ENCODE peak calls at places on chromosomes 16 and 17, in six cellular contexts. M is HCT116, T is HepG2, H is K562, N is SK-N-SH, K is GM12878. I is an unnamed sample.

GRCh38 chr16:48318630-48319029 is 66.6 kb downstream of the SIAH1 start:
- DNase-seq in M (no peak), H (no peak), T (no peak), K (peak; percentile 23), N (no peak), I (no peak)

GRCh38 chr17:16477255-16477654 is 14.7 kb downstream of the LRRC75A start:
- DNase-seq in N (no peak), M (peak; percentile 29), T (peak; percentile 38), K (no peak), H (no peak), I (no peak)

GRCh38 chr17:39623356-39623950 is 3.3 kb upstream of the PPP1R1B start:
- DNase-seq in H (peak; percentile 79), N (peak; percentile 89), T (peak; percentile 62), K (no peak), M (no peak), I (peak; percentile 81)

GRCh38 chr17:63434951-63435571 is 11.0 kb downstream of the CYB561 start:
- DNase-seq in K (no peak), M (peak; percentile 37), H (no peak), T (no peak), N (peak; percentile 69), I (peak; percentile 81)

GRCh38 chr16:12245088-12245922 is 268.8 kb downstream of the SNX29 start:
- DNase-seq in T (no peak), H (no peak), M (no peak), N (no peak), K (no peak), I (no peak)

GRCh38 chr17:39995438-39995837 is 14.8 kb downstream of the PSMD3 start:
- DNase-seq in T (no peak), K (no peak), M (no peak), N (no peak), H (no peak), I (no peak)

GRCh38 chr17:14092808-14093207 is 23.5 kb downstream of the COX10 start:
- DNase-seq in K (no peak), N (no peak), T (no peak), M (no peak), H (no peak), I (no peak)

GRCh38 chr16:16025214-16025968 is 76.0 kb downstream of the ABCC1 start:
- DNase-seq in T (no peak), H (no peak), K (no peak), M (no peak), N (no peak), I (no peak)

GRCh38 chr17:34009946-34010345 is 245.1 kb upstream of the CCL2 start:
- DNase-seq in K (no peak), T (no peak), M (no peak), N (no peak), H (no peak), I (no peak)
- TF ChIP-seq JUND in K (no peak), T (no peak), M (no peak), N (no peak), H (no peak), I (no peak)

GRCh38 chr17:49401971-49402491 is 12.7 kb downstream of the PHB1 start:
- DNase-seq in N (no peak), T (no peak), H (no peak), M (no peak), K (no peak), I (no peak)

GRCh38 chr17:49397586-49397985 is 17.1 kb downstream of the PHB1 start:
- DNase-seq in M (no peak), H (no peak), T (no peak), K (no peak), N (no peak), I (no peak)

GRCh38 chr17:49402706-49403105 is 12.0 kb downstream of the PHB1 start:
- DNase-seq in N (no peak), K (no peak), M (no peak), T (no peak), H (no peak), I (no peak)

GRCh38 chr17:49403514-49404289 is 11.0 kb downstream of the PHB1 start:
- DNase-seq in N (no peak), M (no peak), H (no peak), K (no peak), T (no peak), I (no peak)

DNA sequence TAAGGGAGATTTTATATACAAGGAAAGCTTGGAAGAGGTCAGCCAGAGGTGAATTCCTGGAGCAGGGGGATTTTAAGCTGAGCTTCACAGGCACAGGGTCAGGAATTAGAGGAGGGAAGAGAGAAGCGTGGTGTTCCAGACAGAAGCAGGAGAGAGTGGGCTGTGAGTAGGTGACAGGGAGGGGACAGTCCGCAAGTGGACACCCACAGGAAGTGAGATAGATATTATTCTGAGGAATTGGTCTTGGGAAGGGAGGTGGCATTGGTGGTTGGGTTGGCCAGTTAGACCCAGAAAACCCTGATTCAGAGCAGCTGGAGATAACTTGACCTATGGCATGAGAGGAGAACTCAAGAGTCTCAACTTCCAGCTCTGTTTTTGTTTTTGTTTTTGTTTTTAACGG is 14.7 kb downstream of the PHB1 start:
- DNase-seq in H (no peak), M (no peak), K (no peak), T (no peak), N (no peak), I (no peak)
- TF ChIP-seq JUND in H (no peak), M (no peak), K (no peak), T (no peak), N (no peak), I (no peak)

GRCh38 chr17:72373910-72374741 is 253.3 kb downstream of the SOX9 start:
- DNase-seq in K (no peak), N (peak; percentile 65), T (no peak), M (no peak), H (no peak), I (no peak)
- TF ChIP-seq JUND in K (no peak), N (peak; percentile 72), T (no peak), M (no peak), H (no peak), I (no peak)

GRCh38 chr16:21162661-21163151 is 4.2 kb downstream of the LDAF1 start:
- DNase-seq in T (no peak), K (no peak), M (no peak), H (no peak), N (no peak), I (no peak)
- TF ChIP-seq JUND in T (no peak), K (no peak), M (no peak), H (no peak), N (no peak), I (no peak)

DNA sequence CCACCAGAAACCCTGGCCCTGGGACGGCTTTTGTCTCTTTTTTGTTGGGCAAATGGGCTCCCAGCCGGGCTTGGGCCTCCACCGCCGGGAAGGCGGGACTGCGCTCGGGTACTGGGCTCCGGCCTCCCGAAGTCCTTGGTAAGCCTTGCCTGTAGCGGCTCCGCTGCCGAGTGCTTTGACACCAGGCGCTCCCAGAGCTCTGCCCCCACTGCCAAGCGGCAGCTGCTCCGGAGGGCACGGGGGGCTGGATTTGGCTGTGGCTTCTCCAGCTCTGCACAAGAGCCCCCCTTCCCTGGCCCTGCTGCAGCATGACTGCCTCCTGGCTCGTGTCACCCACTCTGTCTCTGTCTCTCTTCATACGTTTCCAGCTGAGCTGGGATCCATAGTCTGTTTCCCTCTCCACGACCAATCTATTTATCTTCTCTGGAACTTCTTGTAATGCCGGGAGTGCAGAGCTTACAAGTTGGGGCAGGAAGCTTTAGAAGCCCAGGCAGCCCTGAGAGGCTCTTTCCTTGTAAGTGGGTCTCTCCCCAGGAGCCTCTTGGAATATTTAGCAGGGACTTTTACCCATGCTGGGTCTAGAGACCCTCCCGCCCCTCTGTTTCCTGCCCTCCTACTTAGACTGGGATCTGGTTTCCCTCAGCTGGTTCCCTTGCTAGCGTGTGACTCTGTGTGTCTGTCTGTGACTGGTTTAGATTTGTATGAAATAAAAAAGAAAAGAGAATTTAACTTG is 246.9 kb upstream of the GSE1 start:
- DNase-seq in H (no peak), T (no peak), K (no peak), M (no peak), N (peak; percentile 86), I (no peak)
- TF ChIP-seq JUND in H (no peak), T (no peak), K (no peak), M (no peak), N (no peak), I (no peak)

GRCh38 chr17:28745052-28745776 is 1.4 kb downstream of the TRAF4 start:
- DNase-seq in H (peak; percentile 35), K (no peak), T (peak; percentile 90), M (no peak), N (peak; percentile 58), I (peak; percentile 79)

GRCh38 chr17:28746611-28747045 is 2.8 kb downstream of the TRAF4 start:
- DNase-seq in K (no peak), T (no peak), M (no peak), N (no peak), H (no peak), I (peak; percentile 99)

GRCh38 chr17:28747046-28747691 is 3.4 kb downstream of the TRAF4 start:
- DNase-seq in N (no peak), T (no peak), K (no peak), M (no peak), H (no peak), I (peak; percentile 100)

GRCh38 chr17:28744802-28745051 is 916 bp downstream of the TRAF4 start:
- DNase-seq in H (no peak), M (no peak), N (no peak), T (no peak), K (no peak), I (no peak)

GRCh38 chr17:28745777-28746473 is 2.1 kb downstream of the TRAF4 start:
- DNase-seq in K (no peak), H (no peak), T (no peak), M (no peak), N (no peak), I (no peak)
- TF ChIP-seq JUND in K (no peak), H (no peak), T (no peak), M (no peak), N (no peak), I (peak; percentile 49)

GRCh38 chr17:8012045-8012580 is 9.7 kb downstream of the GUCY2D start:
- DNase-seq in M (no peak), N (no peak), H (no peak), T (no peak), K (no peak), I (no peak)
- TF ChIP-seq JUND in M (no peak), N (no peak), H (no peak), T (no peak), K (no peak), I (no peak)